ENCODE peak calls at places on chromosome 4, in four cellular contexts. S is IMR-90, A is left ventricle myocardium inferior, F is adipocyte. P is an unnamed sample.
A peak's percentile ranks its signal among the peaks of the same experiment; 100 is the strongest.

GRCh38 chr4:155906554-155907247 is 3.2 kb downstream of the TDO2 start:
- DNase-seq in F (peak; percentile 100), A (no peak), S (peak; percentile 99), P (peak; percentile 46)

GRCh38 chr4:123784626-123785025 is 388.0 kb downstream of the SPRY1 start:
- DNase-seq in F (peak; percentile 34), A (no peak), S (no peak), P (no peak)

GRCh38 chr4:185307136-185307950 is 88.4 kb downstream of the LRP2BP start:
- DNase-seq in A (no peak), S (peak; percentile 31), F (no peak), P (no peak)

GRCh38 chr4:85825937-85826678 is 351.2 kb downstream of the ARHGAP24 start:
- DNase-seq in A (no peak), S (peak; percentile 58), F (peak; percentile 61), P (peak; percentile 42)

GRCh38 chr4:40402556-40402955 is 67.4 kb downstream of the CHRNA9 start:
- DNase-seq in A (no peak), S (no peak), F (no peak), P (no peak)

GRCh38 chr4:167622481-167623240 is 388.4 kb upstream of the SPOCK3 start:
- DNase-seq in A (peak; percentile 19), S (peak; percentile 19), F (peak; percentile 57), P (no peak)

GRCh38 chr4:154506253-154506652 is 14.7 kb upstream of the DCHS2 start:
- DNase-seq in A (no peak), S (peak; percentile 13), F (peak; percentile 74), P (no peak)

GRCh38 chr4:1855334-1856070 is 454 bp downstream of the LETM1 start:
- DNase-seq in S (no peak), A (peak; percentile 35), F (peak; percentile 50), P (no peak)

GRCh38 chr4:101954975-101955678 is 164.6 kb downstream of the BANK1 start:
- DNase-seq in A (no peak), S (no peak), F (no peak), P (no peak)

GRCh38 chr4:158016511-158016910 is 156.3 kb downstream of the GASK1B start:
- DNase-seq in A (no peak), S (peak; percentile 56), F (peak; percentile 85), P (no peak)

GRCh38 chr4:102824398-102824797 is 3.0 kb downstream of the UBE2D3 start:
- DNase-seq in S (peak; percentile 15), F (peak; percentile 23), A (no peak), P (no peak)

GRCh38 chr4:33954759-33955158 is 2289.6 kb downstream of the ARAP2 start:
- DNase-seq in S (no peak), F (no peak), A (no peak), P (peak; percentile 47)

GRCh38 chr4:33961751-33962150 is 2282.6 kb downstream of the ARAP2 start:
- DNase-seq in S (peak; percentile 1), F (peak; percentile 53), A (no peak), P (no peak)

GRCh38 chr4:33959519-33959918 is 2284.8 kb downstream of the ARAP2 start:
- DNase-seq in F (no peak), S (no peak), A (no peak), P (no peak)
- H3K9me3 ChIP-seq in F (no peaks in the 10 kb centered on the region), S (peaks cover 1% of the 10 kb centered on the region), A (peaks cover 10% of the 10 kb centered on the region), P (no peaks in the 10 kb centered on the region)

DNA sequence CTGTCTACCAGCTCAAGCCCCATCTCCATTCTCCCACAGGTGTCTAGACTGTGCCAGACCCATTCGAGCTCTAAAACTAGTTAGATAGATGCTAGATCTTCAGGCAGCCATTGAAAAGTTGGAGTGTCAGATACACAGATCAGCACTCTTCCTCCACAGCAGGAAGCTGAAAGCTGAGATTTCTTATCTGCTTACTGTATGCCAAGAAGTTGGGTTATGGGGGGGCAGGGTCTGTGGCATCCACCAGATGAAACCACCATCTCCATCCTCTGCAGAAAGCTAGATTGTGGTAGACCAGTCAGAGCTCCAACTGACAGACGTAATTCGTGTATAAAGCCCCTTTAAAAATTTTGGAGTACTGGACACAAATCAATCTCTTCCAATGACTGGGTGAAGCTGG is 54.8 kb downstream of the ADAM29 start:
- DNase-seq in A (no peak), S (no peak), F (no peak), P (no peak)
- H3K9me3 ChIP-seq in A (peaks cover 7% of the 10 kb centered on the region), S (peaks cover 12% of the 10 kb centered on the region), F (no peaks in the 10 kb centered on the region), P (no peaks in the 10 kb centered on the region)

DNA sequence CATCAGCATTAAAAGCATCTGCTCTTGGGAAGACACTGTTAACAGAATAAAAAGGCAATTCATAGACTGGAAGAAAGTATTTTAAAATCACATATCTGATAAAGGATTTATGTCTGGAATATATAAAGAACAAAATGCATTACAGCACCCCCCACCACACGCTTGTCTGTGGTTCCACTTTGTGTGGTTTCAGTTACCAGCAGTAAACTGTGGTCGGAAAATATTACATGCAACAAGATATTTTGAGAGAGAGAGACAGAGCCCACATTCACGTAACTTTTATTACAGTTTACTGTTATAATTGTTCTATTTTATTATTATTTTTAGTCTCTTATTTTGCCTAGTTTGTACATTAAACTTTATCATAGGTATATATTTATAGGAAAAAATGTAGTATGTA is 21.2 kb upstream of the PDE6B start:
- DNase-seq in A (no peak), F (no peak), S (no peak), P (no peak)
- H3K9me3 ChIP-seq in A (peaks cover 2% of the 10 kb centered on the region), F (no peaks in the 10 kb centered on the region), S (peaks cover 7% of the 10 kb centered on the region), P (no peaks in the 10 kb centered on the region)

GRCh38 chr4:29033703-29034102 is 1686.5 kb upstream of the PCDH7 start:
- DNase-seq in A (no peak), F (no peak), S (no peak), P (no peak)
- H3K9me3 ChIP-seq in A (peaks cover 13% of the 10 kb centered on the region), F (no peaks in the 10 kb centered on the region), S (no peaks in the 10 kb centered on the region), P (peaks cover 2% of the 10 kb centered on the region)

DNA sequence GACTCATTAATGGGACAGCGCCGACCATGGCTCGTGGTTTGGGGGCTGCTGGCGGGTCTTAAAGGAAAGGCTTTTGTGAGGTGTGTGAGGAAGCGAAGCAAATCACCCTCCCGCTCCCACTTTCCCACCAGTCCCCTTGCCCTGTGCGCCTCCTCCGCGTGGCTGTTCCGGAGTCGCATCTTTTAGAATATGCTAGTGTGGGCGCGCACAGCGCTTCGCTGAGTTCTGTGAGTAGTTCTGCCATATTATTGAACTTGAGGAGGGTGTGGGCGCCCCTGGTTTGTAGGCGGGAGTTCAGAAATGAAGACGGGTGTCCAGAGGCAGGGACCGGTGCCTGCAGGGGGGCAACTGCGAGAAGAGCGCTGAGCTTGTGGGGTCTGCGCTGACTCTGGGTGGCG is 49.1 kb downstream of the ZNF141 start:
- DNase-seq in F (no peak), A (no peak), S (no peak), P (no peak)
- H3K9me3 ChIP-seq in F (peaks cover 93% of the 10 kb centered on the region), A (peaks cover 100% of the 10 kb centered on the region), S (peaks cover 59% of the 10 kb centered on the region), P (peaks cover 21% of the 10 kb centered on the region)

GRCh38 chr4:373062-373839 is 35.6 kb downstream of the ZNF141 start:
- DNase-seq in F (no peak), A (no peak), S (no peak), P (no peak)
- H3K9me3 ChIP-seq in F (peaks cover 98% of the 10 kb centered on the region), A (peaks cover 100% of the 10 kb centered on the region), S (peaks cover 59% of the 10 kb centered on the region), P (peaks cover 18% of the 10 kb centered on the region)

GRCh38 chr4:129059028-129059427 is 34.3 kb downstream of the SCLT1 start:
- DNase-seq in F (no peak), S (no peak), A (no peak), P (no peak)
- H3K9me3 ChIP-seq in F (peaks cover 57% of the 10 kb centered on the region), S (peaks cover 39% of the 10 kb centered on the region), A (peaks cover 100% of the 10 kb centered on the region), P (peaks cover 23% of the 10 kb centered on the region)

DNA sequence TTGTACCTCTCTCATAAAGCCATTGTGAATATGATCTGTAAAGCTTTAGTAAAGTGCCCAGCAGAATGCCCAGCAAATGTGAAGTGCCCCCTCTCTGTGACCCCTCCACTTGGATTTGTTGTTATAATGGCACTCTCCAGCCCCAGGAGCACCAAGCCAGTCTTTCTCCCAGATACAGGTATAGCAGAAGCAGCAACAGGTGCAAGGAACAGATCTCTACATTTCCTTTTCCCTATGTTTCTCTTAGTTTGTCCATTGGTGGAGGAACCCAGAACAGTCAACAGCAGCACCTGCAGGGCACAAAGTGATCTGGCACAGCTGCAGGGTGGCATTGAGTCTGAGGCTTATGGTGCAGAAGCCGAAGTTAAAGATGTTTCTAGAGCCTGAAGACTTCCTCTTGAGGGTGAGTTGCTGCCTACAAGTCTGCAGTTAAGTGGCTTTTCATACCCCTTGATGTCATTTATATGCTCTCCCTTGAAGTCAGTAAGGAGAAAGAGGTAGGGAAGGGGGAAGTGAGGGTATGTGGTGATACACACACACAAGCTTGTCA is 16.1 kb upstream of the CXCL3 start:
- DNase-seq in F (no peak), S (no peak), A (no peak), P (no peak)
- H3K9me3 ChIP-seq in F (no peaks in the 10 kb centered on the region), S (no peaks in the 10 kb centered on the region), A (peaks cover 14% of the 10 kb centered on the region), P (no peaks in the 10 kb centered on the region)

DNA sequence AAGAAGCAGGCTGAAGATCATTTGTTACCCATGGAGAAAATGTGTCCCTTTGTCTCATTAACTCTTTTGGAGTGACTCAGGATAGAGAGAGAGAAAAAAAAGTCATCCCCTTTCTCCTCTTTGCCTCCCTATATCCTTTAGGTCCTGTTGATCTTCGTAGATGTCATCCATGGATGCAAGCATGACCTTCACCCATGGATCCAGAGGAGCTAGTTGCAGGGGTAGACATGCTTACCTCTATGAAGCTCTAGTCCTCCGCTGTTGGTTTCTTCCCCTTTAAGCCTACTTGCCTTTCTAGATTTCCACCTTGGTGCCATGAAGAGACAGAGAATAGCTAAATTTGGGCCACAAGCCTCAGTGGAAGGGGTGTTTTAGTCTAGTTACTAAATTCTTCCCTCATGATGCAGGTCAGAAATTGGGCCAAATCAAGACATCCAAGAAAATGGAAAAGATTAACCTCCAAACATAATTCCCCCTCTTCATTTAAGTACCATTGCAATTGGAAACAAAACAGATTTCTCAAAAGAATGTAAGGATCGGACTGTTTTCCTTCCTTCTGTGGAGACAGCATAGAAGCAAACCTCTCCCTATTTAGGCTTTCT is 178.4 kb downstream of the TECRL start:
- DNase-seq in A (no peak), S (peak; percentile 4), F (no peak), P (no peak)
- H3K9me3 ChIP-seq in A (peaks cover 91% of the 10 kb centered on the region), S (peaks cover 10% of the 10 kb centered on the region), F (peaks cover 70% of the 10 kb centered on the region), P (peaks cover 15% of the 10 kb centered on the region)